ENCODE peak calls at places on chromosomes 1 and 21, in six cellular contexts. S, L, E, Y, P and H are unnamed samples.

GRCh38 chr1:203448521-203449061 is 27.0 kb upstream of the PRELP start:
- DNase-seq in E (no peak), P (no peak), S (no peak), L (no peak), Y (no peak), H (no peak)

GRCh38 chr21:20388400-20388799 is 609.8 kb upstream of the NCAM2 start:
- DNase-seq in L (no peak), Y (no peak), P (no peak), S (no peak), E (no peak), H (peak; percentile 1)

GRCh38 chr1:108533351-108534083 is 26.4 kb upstream of the EEIG2 start:
- DNase-seq in S (no peak), P (no peak), E (no peak), L (no peak), Y (no peak), H (no peak)

GRCh38 chr1:186155594-186155993 is 219.5 kb downstream of the TPR start:
- DNase-seq in P (no peak), Y (peak; percentile 17), L (peak; percentile 34), E (no peak), S (no peak), H (peak; percentile 84)

GRCh38 chr1:81224222-81224621 is 576.5 kb upstream of the ADGRL2 start:
- DNase-seq in E (no peak), Y (no peak), P (no peak), L (no peak), S (no peak), H (no peak)

GRCh38 chr1:66752671-66753371 is 562 bp downstream of the DYNLT5 start:
- DNase-seq in Y (no peak), L (no peak), S (peak; percentile 18), P (no peak), E (no peak), H (no peak)

GRCh38 chr1:26827205-26827604 is 717 bp downstream of the ZDHHC18 start:
- DNase-seq in P (no peak), E (no peak), Y (no peak), S (no peak), L (no peak), H (no peak)

GRCh38 chr1:116738673-116739370 is 15.4 kb upstream of the CD2 start:
- DNase-seq in E (no peak), P (peak; percentile 59), Y (no peak), S (no peak), L (no peak), H (no peak)

GRCh38 chr1:111656093-111657017 is 36.8 kb downstream of the RAP1A start:
- DNase-seq in P (peak; percentile 53), E (no peak), S (peak; percentile 29), Y (peak; percentile 27), L (peak; percentile 15), H (peak; percentile 75)

GRCh38 chr1:24362982-24363614 is 43.9 kb downstream of the GRHL3 start:
- DNase-seq in E (no peak), Y (no peak), S (no peak), P (no peak), L (peak; percentile 67), H (peak; percentile 79)

GRCh38 chr1:94258873-94259331 is 21.5 kb upstream of the ARHGAP29 start:
- DNase-seq in L (peak; percentile 46), S (no peak), E (no peak), P (no peak), Y (peak; percentile 94), H (peak; percentile 91)

GRCh38 chr1:29306471-29307140 is 70.3 kb downstream of the PTPRU start:
- DNase-seq in P (no peak), L (no peak), S (no peak), Y (no peak), E (no peak), H (no peak)

GRCh38 chr21:44402323-44403105 is 49.1 kb downstream of the TRPM2 start:
- DNase-seq in Y (no peak), S (no peak), E (no peak), L (no peak), P (no peak), H (no peak)

GRCh38 chr1:160006312-160006940 is 25.4 kb downstream of the PIGM start:
- DNase-seq in S (peak; percentile 70), L (peak; percentile 23), Y (no peak), P (peak; percentile 84), E (peak; percentile 87), H (peak; percentile 81)